ENCODE peak calls at places on chromosome 20, in six cellular contexts. T is ascending aorta; R is immature natural killer cell; P is Peyer's patch; F is activated CD4-positive, alpha-beta T cell treated with anti-CD3 and anti-CD28 coated beads, Interleukin-2, amount 50 U/mL, for 48 hours; X is mucosa of descending colon. E is an unnamed sample.

GRCh38 chr20:38407321-38407720 is 27.8 kb downstream of the SNHG17 start:
- DNase-seq in P (no peak), X (no peak), F (no peak), R (no peak), T (no peak), E (no peak)

GRCh38 chr20:25219365-25219764 is 23.9 kb downstream of the ENTPD6 start:
- DNase-seq in F (no peak), R (no peak), T (no peak), X (no peak), P (no peak), E (no peak)

GRCh38 chr20:62708591-62709536 is at the start of gene NTSR1:
- DNase-seq in R (no peak), T (no peak), X (no peak), P (no peak), F (no peak), E (peak)

GRCh38 chr20:48165401-48165685 is 380.1 kb upstream of the SULF2 start:
- DNase-seq in F (no peak), X (no peak), P (no peak), R (no peak), T (no peak), E (no peak)

GRCh38 chr20:49275634-49276033 is 2.2 kb downstream of the ZNFX1 start:
- DNase-seq in R (no peak), P (no peak), T (no peak), F (no peak), X (no peak), E (peak)

GRCh38 chr20:45765307-45765910 is 26.3 kb downstream of the WFDC3 start:
- DNase-seq in T (no peak), R (no peak), F (no peak), X (no peak), P (no peak), E (no peak)

GRCh38 chr20:25042531-25043498 is 15.1 kb downstream of the ACSS1 start:
- DNase-seq in R (peak), T (peak), P (peak), X (peak), F (peak), E (no peak)

GRCh38 chr20:37464173-37464572 is 56.9 kb upstream of the NNAT start:
- DNase-seq in P (no peak), R (no peak), F (no peak), X (no peak), T (peak), E (no peak)

GRCh38 chr20:8385247-8385646 is 253.2 kb downstream of the PLCB1 start:
- DNase-seq in R (no peak), F (no peak), X (peak), T (peak), P (no peak), E (peak)

GRCh38 chr20:57498425-57499400 is 26.2 kb downstream of the CTCFL start:
- DNase-seq in R (peak), T (no peak), X (peak), P (no peak), F (peak), E (peak)

GRCh38 chr20:8424010-8424409 is 291.9 kb downstream of the PLCB1 start:
- DNase-seq in X (no peak), F (no peak), R (no peak), T (no peak), P (no peak), E (peak)

GRCh38 chr20:63641146-63641791 is 12.0 kb downstream of the STMN3 start:
- DNase-seq in X (peak), P (peak), F (peak), T (no peak), R (peak), E (no peak)

GRCh38 chr20:44031822-44032582 is 117.3 kb downstream of the TOX2 start:
- DNase-seq in T (peak), F (no peak), R (no peak), X (no peak), P (no peak), E (no peak)

E was measured in RPMI7951.